ENCODE peak calls at places on chromosomes 11 and 22, in six cellular contexts. One of them, this sample, is unnamed.
A peak's percentile ranks its signal among the peaks of the same experiment; 100 is the strongest.

GRCh38 chr11:44985721-44986120 is 35.0 kb upstream of the TP53I11 start:
- DNase-seq in keratinocyte: no peak
- DNase-seq in AG04450: no peak
- DNase-seq in psoas muscle: no peak
- DNase-seq in effector memory CD4-positive, alpha-beta T cell: no peak
- DNase-seq in endodermal cell: no peak
- DNase-seq in this sample: no peak

GRCh38 chr22:17119481-17120202 is 1.5 kb downstream of the TMEM121B start:
- DNase-seq in keratinocyte: no peak
- DNase-seq in AG04450: no peak
- DNase-seq in psoas muscle: no peak
- DNase-seq in effector memory CD4-positive, alpha-beta T cell: no peak
- DNase-seq in endodermal cell: peak; percentile 88
- DNase-seq in this sample: peak; percentile 69

GRCh38 chr11:35071722-35072121 is 67.2 kb upstream of the CD44 start:
- DNase-seq in keratinocyte: no peak
- DNase-seq in AG04450: no peak
- DNase-seq in psoas muscle: no peak
- DNase-seq in effector memory CD4-positive, alpha-beta T cell: no peak
- DNase-seq in endodermal cell: no peak
- DNase-seq in this sample: no peak

GRCh38 chr11:112925516-112926310 is 35.5 kb upstream of the NCAM1 start:
- DNase-seq in keratinocyte: no peak
- DNase-seq in AG04450: no peak
- DNase-seq in psoas muscle: no peak
- DNase-seq in effector memory CD4-positive, alpha-beta T cell: no peak
- DNase-seq in endodermal cell: no peak
- DNase-seq in this sample: no peak

GRCh38 chr11:118878187-118878586 is 5.5 kb upstream of the CXCR5 start:
- DNase-seq in keratinocyte: no peak
- DNase-seq in AG04450: no peak
- DNase-seq in psoas muscle: no peak
- DNase-seq in effector memory CD4-positive, alpha-beta T cell: no peak
- DNase-seq in endodermal cell: no peak
- DNase-seq in this sample: no peak

GRCh38 chr11:76577199-76577920 is 93.2 kb downstream of the LRRC32 start:
- DNase-seq in keratinocyte: peak; percentile 58
- DNase-seq in AG04450: peak; percentile 21
- DNase-seq in psoas muscle: no peak
- DNase-seq in effector memory CD4-positive, alpha-beta T cell: no peak
- DNase-seq in endodermal cell: no peak
- DNase-seq in this sample: no peak

GRCh38 chr22:46001426-46002106 is 24.6 kb upstream of the WNT7B start:
- DNase-seq in keratinocyte: no peak
- DNase-seq in AG04450: no peak
- DNase-seq in psoas muscle: no peak
- DNase-seq in effector memory CD4-positive, alpha-beta T cell: no peak
- DNase-seq in endodermal cell: no peak
- DNase-seq in this sample: no peak

GRCh38 chr11:69297926-69298777 is 4.2 kb downstream of the MYEOV start:
- DNase-seq in keratinocyte: no peak
- DNase-seq in AG04450: peak; percentile 32
- DNase-seq in psoas muscle: peak; percentile 84
- DNase-seq in effector memory CD4-positive, alpha-beta T cell: no peak
- DNase-seq in endodermal cell: no peak
- DNase-seq in this sample: no peak

GRCh38 chr22:28154856-28155255 is 235.8 kb upstream of the PITPNB start:
- DNase-seq in keratinocyte: no peak
- DNase-seq in AG04450: peak; percentile 15
- DNase-seq in psoas muscle: no peak
- DNase-seq in effector memory CD4-positive, alpha-beta T cell: no peak
- DNase-seq in endodermal cell: no peak
- DNase-seq in this sample: no peak

GRCh38 chr11:111557425-111558111 is 17.0 kb downstream of the LAYN start:
- DNase-seq in keratinocyte: no peak
- DNase-seq in AG04450: peak; percentile 95
- DNase-seq in psoas muscle: no peak
- DNase-seq in effector memory CD4-positive, alpha-beta T cell: no peak
- DNase-seq in endodermal cell: no peak
- DNase-seq in this sample: no peak

GRCh38 chr11:91220476-91221202 is 997.8 kb upstream of the CHORDC1 start:
- DNase-seq in keratinocyte: no peak
- DNase-seq in AG04450: no peak
- DNase-seq in psoas muscle: no peak
- DNase-seq in effector memory CD4-positive, alpha-beta T cell: no peak
- DNase-seq in endodermal cell: no peak
- DNase-seq in this sample: no peak

GRCh38 chr22:37560682-37561208 is 465 bp downstream of the CDC42EP1 start:
- DNase-seq in keratinocyte: no peak
- DNase-seq in AG04450: no peak
- DNase-seq in psoas muscle: peak; percentile 64
- DNase-seq in effector memory CD4-positive, alpha-beta T cell: no peak
- DNase-seq in endodermal cell: peak; percentile 75
- DNase-seq in this sample: peak; percentile 59

GRCh38 chr11:13680501-13681264 is 12.2 kb downstream of the FAR1 start:
- DNase-seq in keratinocyte: no peak
- DNase-seq in AG04450: no peak
- DNase-seq in psoas muscle: no peak
- DNase-seq in effector memory CD4-positive, alpha-beta T cell: no peak
- DNase-seq in endodermal cell: no peak
- DNase-seq in this sample: no peak

GRCh38 chr22:23532756-23533155 is 47.3 kb downstream of the IGLL1 start:
- DNase-seq in keratinocyte: no peak
- DNase-seq in AG04450: no peak
- DNase-seq in psoas muscle: no peak
- DNase-seq in effector memory CD4-positive, alpha-beta T cell: no peak
- DNase-seq in endodermal cell: peak; percentile 43
- DNase-seq in this sample: no peak

GRCh38 chr22:26939466-26939865 is 282.1 kb downstream of the MIAT start:
- DNase-seq in keratinocyte: no peak
- DNase-seq in AG04450: no peak
- DNase-seq in psoas muscle: no peak
- DNase-seq in effector memory CD4-positive, alpha-beta T cell: no peak
- DNase-seq in endodermal cell: no peak
- DNase-seq in this sample: no peak

GRCh38 chr22:31872209-31872608 is 72.1 kb upstream of the YWHAH start:
- DNase-seq in keratinocyte: no peak
- DNase-seq in AG04450: no peak
- DNase-seq in psoas muscle: no peak
- DNase-seq in effector memory CD4-positive, alpha-beta T cell: no peak
- DNase-seq in endodermal cell: peak; percentile 74
- DNase-seq in this sample: peak; percentile 23

GRCh38 chr11:83257638-83258229 is 28.4 kb downstream of the CCDC90B start:
- DNase-seq in keratinocyte: no peak
- DNase-seq in AG04450: no peak
- DNase-seq in psoas muscle: peak; percentile 15
- DNase-seq in effector memory CD4-positive, alpha-beta T cell: no peak
- DNase-seq in endodermal cell: no peak
- DNase-seq in this sample: no peak

GRCh38 chr11:129352627-129353026 is 23.0 kb upstream of the BARX2 start:
- DNase-seq in keratinocyte: no peak
- DNase-seq in AG04450: no peak
- DNase-seq in psoas muscle: no peak
- DNase-seq in effector memory CD4-positive, alpha-beta T cell: no peak
- DNase-seq in endodermal cell: no peak
- DNase-seq in this sample: no peak

GRCh38 chr22:21696115-21696514 is 30.3 kb downstream of the PPIL2 start:
- DNase-seq in keratinocyte: no peak
- DNase-seq in AG04450: no peak
- DNase-seq in psoas muscle: no peak
- DNase-seq in effector memory CD4-positive, alpha-beta T cell: no peak
- DNase-seq in endodermal cell: no peak
- DNase-seq in this sample: no peak

GRCh38 chr11:126480015-126480409 is 124.5 kb downstream of the ST3GAL4 start:
- DNase-seq in keratinocyte: no peak
- DNase-seq in AG04450: no peak
- DNase-seq in psoas muscle: no peak
- DNase-seq in effector memory CD4-positive, alpha-beta T cell: no peak
- DNase-seq in endodermal cell: no peak
- DNase-seq in this sample: no peak

GRCh38 chr11:60740573-60740972 is 16.1 kb downstream of the MS4A18 start:
- DNase-seq in keratinocyte: no peak
- DNase-seq in AG04450: no peak
- DNase-seq in psoas muscle: no peak
- DNase-seq in effector memory CD4-positive, alpha-beta T cell: no peak
- DNase-seq in endodermal cell: no peak
- DNase-seq in this sample: no peak

GRCh38 chr11:24198458-24198857 is 298.4 kb upstream of the LUZP2 start:
- DNase-seq in keratinocyte: no peak
- DNase-seq in AG04450: no peak
- DNase-seq in psoas muscle: no peak
- DNase-seq in effector memory CD4-positive, alpha-beta T cell: no peak
- DNase-seq in endodermal cell: no peak
- DNase-seq in this sample: no peak
- H3K27ac ChIP-seq in keratinocyte: no peak overlapping the region
- H3K27ac ChIP-seq in AG04450: no peak overlapping the region
- H3K27ac ChIP-seq in psoas muscle: no peak overlapping the region
- H3K27ac ChIP-seq in effector memory CD4-positive, alpha-beta T cell: no peak overlapping the region
- H3K27ac ChIP-seq in endodermal cell: no peak overlapping the region
- H3K27ac ChIP-seq in this sample: no peak overlapping the region

GRCh38 chr11:7614656-7615055 is 58.6 kb downstream of the CYB5R2 start:
- DNase-seq in keratinocyte: no peak
- DNase-seq in AG04450: no peak
- DNase-seq in psoas muscle: no peak
- DNase-seq in effector memory CD4-positive, alpha-beta T cell: no peak
- DNase-seq in endodermal cell: no peak
- DNase-seq in this sample: no peak

GRCh38 chr11:7611411-7611810 is 61.9 kb downstream of the CYB5R2 start:
- DNase-seq in keratinocyte: no peak
- DNase-seq in AG04450: no peak
- DNase-seq in psoas muscle: no peak
- DNase-seq in effector memory CD4-positive, alpha-beta T cell: no peak
- DNase-seq in endodermal cell: no peak
- DNase-seq in this sample: no peak

GRCh38 chr11:7612661-7613393 is 60.5 kb downstream of the CYB5R2 start:
- DNase-seq in keratinocyte: no peak
- DNase-seq in AG04450: no peak
- DNase-seq in psoas muscle: no peak
- DNase-seq in effector memory CD4-positive, alpha-beta T cell: no peak
- DNase-seq in endodermal cell: no peak
- DNase-seq in this sample: peak; percentile 69

GRCh38 chr11:7612056-7612660 is 61.1 kb downstream of the CYB5R2 start:
- DNase-seq in keratinocyte: no peak
- DNase-seq in AG04450: no peak
- DNase-seq in psoas muscle: no peak
- DNase-seq in effector memory CD4-positive, alpha-beta T cell: no peak
- DNase-seq in endodermal cell: no peak
- DNase-seq in this sample: no peak

GRCh38 chr11:7613394-7613720 is 59.9 kb downstream of the CYB5R2 start:
- DNase-seq in keratinocyte: no peak
- DNase-seq in AG04450: no peak
- DNase-seq in psoas muscle: no peak
- DNase-seq in effector memory CD4-positive, alpha-beta T cell: no peak
- DNase-seq in endodermal cell: no peak
- DNase-seq in this sample: no peak
- H3K27ac ChIP-seq in keratinocyte: no peak overlapping the region
- H3K27ac ChIP-seq in AG04450: no peak overlapping the region
- H3K27ac ChIP-seq in psoas muscle: no peak overlapping the region
- H3K27ac ChIP-seq in effector memory CD4-positive, alpha-beta T cell: no peak overlapping the region
- H3K27ac ChIP-seq in endodermal cell: no peak overlapping the region
- H3K27ac ChIP-seq in this sample: peak overlapping the region; percentile 72

GRCh38 chr11:120565436-120566155 is 54.0 kb downstream of the GRIK4 start:
- DNase-seq in keratinocyte: no peak
- DNase-seq in AG04450: no peak
- DNase-seq in psoas muscle: no peak
- DNase-seq in effector memory CD4-positive, alpha-beta T cell: no peak
- DNase-seq in endodermal cell: peak; percentile 53
- DNase-seq in this sample: no peak
- H3K27ac ChIP-seq in keratinocyte: no peak overlapping the region
- H3K27ac ChIP-seq in AG04450: no peak overlapping the region
- H3K27ac ChIP-seq in psoas muscle: no peak overlapping the region
- H3K27ac ChIP-seq in effector memory CD4-positive, alpha-beta T cell: no peak overlapping the region
- H3K27ac ChIP-seq in endodermal cell: peak overlapping the region; percentile 48
- H3K27ac ChIP-seq in this sample: no peak overlapping the region

GRCh38 chr11:5366856-5367255 is 15.5 kb downstream of the OR51B6 start:
- DNase-seq in keratinocyte: no peak
- DNase-seq in AG04450: no peak
- DNase-seq in psoas muscle: no peak
- DNase-seq in effector memory CD4-positive, alpha-beta T cell: no peak
- DNase-seq in endodermal cell: no peak
- DNase-seq in this sample: no peak

GRCh38 chr11:5364214-5364613 is 12.9 kb downstream of the OR51B6 start:
- DNase-seq in keratinocyte: no peak
- DNase-seq in AG04450: peak; percentile 87
- DNase-seq in psoas muscle: no peak
- DNase-seq in effector memory CD4-positive, alpha-beta T cell: no peak
- DNase-seq in endodermal cell: no peak
- DNase-seq in this sample: no peak

GRCh38 chr11:5369793-5370192 is 13.8 kb upstream of the OR51M1 start:
- DNase-seq in keratinocyte: no peak
- DNase-seq in AG04450: peak; percentile 75
- DNase-seq in psoas muscle: no peak
- DNase-seq in effector memory CD4-positive, alpha-beta T cell: no peak
- DNase-seq in endodermal cell: no peak
- DNase-seq in this sample: peak; percentile 36

GRCh38 chr11:5368502-5369043 is 15.0 kb upstream of the OR51M1 start:
- DNase-seq in keratinocyte: no peak
- DNase-seq in AG04450: no peak
- DNase-seq in psoas muscle: no peak
- DNase-seq in effector memory CD4-positive, alpha-beta T cell: no peak
- DNase-seq in endodermal cell: no peak
- DNase-seq in this sample: no peak

DNA sequence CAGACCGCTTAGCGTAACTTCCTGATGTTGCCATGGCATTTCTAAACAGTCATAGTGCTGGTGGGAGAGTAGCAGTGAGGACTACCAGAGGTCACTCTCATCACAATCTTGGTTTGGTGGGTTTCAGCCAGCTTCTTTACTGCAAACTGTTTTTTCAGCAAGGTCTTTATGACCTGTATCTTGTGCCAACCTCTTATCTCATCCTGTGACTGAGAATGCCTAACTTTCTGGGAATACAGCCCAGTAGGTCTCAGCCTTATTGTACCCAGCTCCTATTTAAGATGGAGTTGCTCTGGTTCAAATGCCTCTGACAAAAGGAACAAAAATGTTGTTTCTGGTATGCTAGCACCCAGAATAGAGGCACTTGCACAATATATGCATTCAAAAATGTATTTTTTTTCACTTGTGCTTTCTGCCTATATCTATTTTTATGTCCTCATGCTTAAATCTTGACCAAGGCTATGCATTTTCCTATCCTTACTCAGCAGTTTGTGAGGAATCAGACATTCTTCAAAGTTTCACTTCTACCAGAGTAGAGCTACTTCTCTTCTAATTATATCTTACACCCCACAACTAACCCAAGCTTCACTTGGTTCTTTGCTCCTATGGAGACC is 16.0 kb upstream of the OR51M1 start:
- DNase-seq in keratinocyte: no peak
- DNase-seq in AG04450: peak; percentile 65
- DNase-seq in psoas muscle: no peak
- DNase-seq in effector memory CD4-positive, alpha-beta T cell: no peak
- DNase-seq in endodermal cell: no peak
- DNase-seq in this sample: no peak
- H3K27ac ChIP-seq in keratinocyte: no peak overlapping the region
- H3K27ac ChIP-seq in AG04450: peak overlapping the region; percentile 87
- H3K27ac ChIP-seq in psoas muscle: no peak overlapping the region
- H3K27ac ChIP-seq in effector memory CD4-positive, alpha-beta T cell: no peak overlapping the region
- H3K27ac ChIP-seq in endodermal cell: no peak overlapping the region
- H3K27ac ChIP-seq in this sample: no peak overlapping the region